ENCODE peak calls at places on chromosomes 3 and 15, in ten cellular contexts. E is small intestine; R is SIG-M5; D is activated T-helper 1 cell treated with anti-CD3 and anti-CD28 coated beads, Interleukin-12 subunit alpha, Interleukin-12 subunit beta, Interleukin-2, Interleukin-4 antibody, amounts not matched to agents 30 ng/mL and 10 ng/mL and 1 ng/mL, durations not matched to agents 14 hours and 24 hours and 36 hours; T is nucleus accumbens; B is AG10803; K is SJCRH30; F is MCF 10A; A is activated effector memory CD4-positive, alpha-beta T cell treated with Interleukin-2 at 50 U/mL for 16 hours; Y is brain microvascular endothelial cell. H is an unnamed sample.

GRCh38 chr3:16130066-16130465 is 44.4 kb upstream of the GALNT15 start:
- DNase-seq in K (no peak), E (no peak), A (no peak), R (no peak), D (no peak), Y (peak; percentile 85), T (peak; percentile 7), F (no peak), B (peak; percentile 98), H (no peak)

GRCh38 chr3:65914740-65915366 is 123.9 kb downstream of the MAGI1 start:
- DNase-seq in A (no peak), B (no peak), E (no peak), D (no peak), F (peak; percentile 18), Y (no peak), T (no peak), K (no peak), R (no peak), H (no peak)

GRCh38 chr15:40405501-40406381 is at the start of gene IVD:
- DNase-seq in T (peak; percentile 96), F (peak; percentile 94), E (peak; percentile 96), B (peak; percentile 96), D (peak; percentile 77), R (peak; percentile 79), A (peak; percentile 78), Y (peak; percentile 96), K (peak; percentile 97), H (peak; percentile 84)

GRCh38 chr3:10753964-10754363 is 62.1 kb upstream of the SLC6A11 start:
- DNase-seq in A (no peak), E (no peak), T (no peak), K (peak; percentile 68), F (peak; percentile 55), R (no peak), D (peak; percentile 15), B (peak; percentile 13), Y (peak; percentile 51), H (peak; percentile 57)

GRCh38 chr15:99443056-99443756 is 122.6 kb upstream of the MEF2A start:
- DNase-seq in A (no peak), F (no peak), Y (no peak), E (no peak), D (no peak), R (no peak), K (no peak), B (no peak), T (no peak), H (no peak)

GRCh38 chr3:123801474-123801873 is 82.7 kb downstream of the MYLK start:
- DNase-seq in B (no peak), A (no peak), E (no peak), F (no peak), R (no peak), T (no peak), D (no peak), K (no peak), Y (no peak), H (no peak)

GRCh38 chr3:69200384-69201068 is 78.1 kb upstream of the LMOD3 start:
- DNase-seq in Y (peak; percentile 58), A (no peak), E (peak; percentile 89), R (no peak), D (peak; percentile 36), T (no peak), B (peak; percentile 3), F (peak; percentile 92), K (peak; percentile 10), H (no peak)

GRCh38 chr3:142210144-142210543 is 15.2 kb downstream of the GK5 start:
- DNase-seq in E (no peak), T (no peak), B (peak; percentile 4), D (no peak), K (no peak), F (no peak), R (no peak), A (no peak), Y (no peak), H (no peak)

GRCh38 chr3:63972987-63973386 is 50.3 kb downstream of the PSMD6 start:
- DNase-seq in A (no peak), D (no peak), K (no peak), T (no peak), B (no peak), R (no peak), F (no peak), E (no peak), Y (no peak), H (no peak)

GRCh38 chr15:69474291-69474690 is 21.7 kb downstream of the RPLP1 start:
- DNase-seq in R (no peak), F (no peak), B (peak; percentile 38), D (no peak), E (no peak), A (no peak), K (no peak), Y (peak; percentile 58), T (no peak), H (no peak)

GRCh38 chr3:95297586-95297985 is 1234.7 kb downstream of the NSUN3 start:
- DNase-seq in Y (no peak), E (no peak), D (no peak), F (no peak), A (no peak), K (no peak), R (no peak), T (no peak), B (no peak), H (no peak)

GRCh38 chr3:119695480-119695879 is 7.3 kb upstream of the CFAP91 start:
- DNase-seq in K (peak; percentile 36), F (peak; percentile 13), E (no peak), B (peak; percentile 16), Y (no peak), T (no peak), D (no peak), A (no peak), R (no peak), H (no peak)

GRCh38 chr15:34581043-34581365 is 2.4 kb downstream of the GOLGA8B start:
- DNase-seq in T (no peak), K (no peak), A (no peak), D (no peak), Y (no peak), B (no peak), E (no peak), F (no peak), R (no peak), H (no peak)

GRCh38 chr15:46654993-46655392 is 1020.2 kb downstream of the SQOR start:
- DNase-seq in E (no peak), D (no peak), T (no peak), B (no peak), F (no peak), K (no peak), A (no peak), Y (no peak), R (no peak), H (no peak)

GRCh38 chr3:139434764-139435291 is 41.5 kb downstream of the RBP2 start:
- DNase-seq in A (no peak), T (no peak), R (no peak), B (peak; percentile 76), E (peak; percentile 67), F (peak; percentile 84), K (no peak), D (no peak), Y (peak; percentile 20), H (no peak)

GRCh38 chr3:128366136-128366535 is 100.6 kb downstream of the DNAJB8 start:
- DNase-seq in T (no peak), E (no peak), B (no peak), Y (no peak), A (no peak), D (no peak), R (no peak), F (no peak), K (no peak), H (no peak)

GRCh38 chr3:138829886-138830510 is 4.7 kb downstream of the PIK3CB start:
- DNase-seq in D (no peak), F (no peak), A (no peak), T (no peak), R (no peak), Y (no peak), E (no peak), K (no peak), B (no peak), H (no peak)

GRCh38 chr3:183653209-183654064 is 18.0 kb downstream of the KLHL24 start:
- DNase-seq in A (no peak), D (no peak), B (no peak), E (no peak), Y (no peak), T (no peak), F (peak; percentile 22), R (no peak), K (peak; percentile 26), H (no peak)

GRCh38 chr3:101635954-101636798 is 40.8 kb downstream of the ZBTB11 start:
- DNase-seq in B (peak; percentile 27), F (peak; percentile 71), A (peak; percentile 52), K (peak; percentile 87), E (peak; percentile 27), R (no peak), T (no peak), D (peak; percentile 56), Y (peak; percentile 37), H (peak; percentile 31)

GRCh38 chr3:87311309-87311708 is 34.9 kb upstream of the POU1F1 start:
- DNase-seq in R (no peak), T (no peak), F (no peak), B (no peak), D (no peak), E (no peak), K (no peak), A (no peak), Y (no peak), H (no peak)

GRCh38 chr3:55169608-55170010 is 241.8 kb upstream of the LRTM1 start:
- DNase-seq in D (no peak), B (peak; percentile 100), K (no peak), E (no peak), Y (peak; percentile 96), T (no peak), R (no peak), A (no peak), F (peak; percentile 92), H (no peak)

GRCh38 chr3:118556983-118557382 is 477.7 kb downstream of the IGSF11 start:
- DNase-seq in F (no peak), D (no peak), T (no peak), B (no peak), R (no peak), A (no peak), Y (no peak), E (no peak), K (no peak), H (no peak)

GRCh38 chr15:26970712-26971210 is at the start of gene GABRG3:
- DNase-seq in F (no peak), A (no peak), T (no peak), R (no peak), E (no peak), B (no peak), D (no peak), K (peak; percentile 76), Y (no peak), H (no peak)

GRCh38 chr15:71424765-71425164 is 309.5 kb downstream of the THSD4 start:
- DNase-seq in D (no peak), F (no peak), B (no peak), A (no peak), K (no peak), T (no peak), R (no peak), Y (no peak), E (no peak), H (no peak)

GRCh38 chr15:74664028-74664616 is 31.7 kb downstream of the EDC3 start:
- DNase-seq in F (peak; percentile 14), B (peak; percentile 28), D (no peak), K (no peak), A (no peak), Y (peak; percentile 16), T (peak; percentile 28), R (no peak), E (peak; percentile 95), H (no peak)

GRCh38 chr3:48623851-48624547 is 2.4 kb upstream of the TMEM89 start:
- DNase-seq in F (no peak), K (no peak), B (no peak), A (no peak), E (no peak), R (no peak), T (no peak), D (no peak), Y (no peak), H (no peak)

GRCh38 chr15:29656636-29657475 is 165.4 kb downstream of the TJP1 start:
- DNase-seq in D (no peak), B (no peak), Y (no peak), A (no peak), K (peak; percentile 67), R (no peak), E (no peak), T (no peak), F (no peak), H (peak; percentile 81)

GRCh38 chr15:77865701-77866100 is 211.8 kb downstream of the TBC1D2B start:
- DNase-seq in A (no peak), D (no peak), T (no peak), K (no peak), E (no peak), R (no peak), Y (no peak), B (no peak), F (no peak), H (no peak)